ENCODE peak calls at places on chromosomes 6 and 20, in nine cellular contexts. J is breast epithelium, I is tibial nerve, B is A549, E is spleen, P is GM12892, C is suprapubic skin, H is IMR-90, M is H54. Q is an unnamed sample.

GRCh38 chr6:111993342-111993741 is 60.6 kb upstream of the CCN6 start:
- DNase-seq in J (no peak), I (no peak), B (no peak), E (no peak), P (no peak), C (no peak), H (no peak), M (no peak), Q (no peak)

GRCh38 chr6:21395121-21395520 is 198.4 kb upstream of the SOX4 start:
- DNase-seq in J (no peak), I (no peak), B (no peak), E (no peak), P (no peak), C (no peak), H (peak), M (no peak), Q (no peak)

GRCh38 chr6:36516559-36516958 is 30.7 kb downstream of the STK38 start:
- DNase-seq in J (no peak), I (no peak), B (no peak), E (no peak), P (no peak), C (no peak), H (no peak), M (no peak), Q (peak)

GRCh38 chr20:46137816-46138215 is 19.7 kb downstream of the CD40 start:
- DNase-seq in J (no peak), I (no peak), B (no peak), E (no peak), P (no peak), C (no peak), H (no peak), M (no peak), Q (no peak)

GRCh38 chr20:41142241-41142640 is 4.9 kb downstream of the PLCG1 start:
- DNase-seq in J (no peak), I (no peak), B (no peak), E (no peak), P (no peak), C (no peak), H (no peak), M (no peak), Q (peak)

GRCh38 chr6:136592930-136593673 is 42.9 kb upstream of the MAP7 start:
- DNase-seq in J (no peak), I (no peak), B (no peak), E (no peak), P (no peak), C (no peak), H (peak), M (no peak), Q (no peak)

GRCh38 chr20:50331469-50332251 is 141.0 kb downstream of the CEBPB start:
- DNase-seq in J (peak), I (no peak), B (no peak), E (peak), P (no peak), C (no peak), H (no peak), M (no peak), Q (no peak)

GRCh38 chr20:32610897-32611218 is 25.7 kb upstream of the NOL4L start:
- DNase-seq in J (no peak), I (no peak), B (no peak), E (no peak), P (no peak), C (no peak), H (no peak), M (no peak), Q (no peak)

GRCh38 chr6:14984454-14984853 is 261.4 kb upstream of the JARID2 start:
- DNase-seq in J (peak), I (peak), B (no peak), E (no peak), P (no peak), C (no peak), H (peak), M (no peak), Q (peak)

GRCh38 chr6:220736-221475 is 71.4 kb upstream of the DUSP22 start:
- DNase-seq in J (no peak), I (no peak), B (no peak), E (no peak), P (no peak), C (peak), H (peak), M (no peak), Q (no peak)

GRCh38 chr20:19786311-19786710 is 28.3 kb downstream of the RIN2 start:
- DNase-seq in J (peak), I (no peak), B (no peak), E (no peak), P (no peak), C (no peak), H (peak), M (no peak), Q (peak)

GRCh38 chr6:71333700-71334099 is 45.1 kb downstream of the OGFRL1 start:
- DNase-seq in J (no peak), I (no peak), B (peak), E (no peak), P (no peak), C (no peak), H (peak), M (peak), Q (no peak)

GRCh38 chr6:146620655-146621054 is 21.9 kb downstream of the ADGB start:
- DNase-seq in J (no peak), I (no peak), B (no peak), E (no peak), P (no peak), C (no peak), H (no peak), M (no peak), Q (no peak)

GRCh38 chr6:112335736-112336135 is 11.4 kb upstream of the RFPL4B start:
- DNase-seq in J (no peak), I (no peak), B (no peak), E (no peak), P (no peak), C (no peak), H (no peak), M (no peak), Q (no peak)

GRCh38 chr6:90168693-90169131 is 127.9 kb downstream of the BACH2 start:
- DNase-seq in J (no peak), I (no peak), B (no peak), E (no peak), P (no peak), C (no peak), H (peak), M (no peak), Q (no peak)

GRCh38 chr6:116352515-116353471 is 18.0 kb upstream of the DSE start:
- DNase-seq in J (no peak), I (no peak), B (no peak), E (no peak), P (no peak), C (no peak), H (peak), M (no peak), Q (no peak)

GRCh38 chr6:169577974-169578373 is 123.9 kb downstream of the WDR27 start:
- DNase-seq in J (no peak), I (no peak), B (no peak), E (no peak), P (no peak), C (no peak), H (no peak), M (no peak), Q (no peak)

GRCh38 chr20:11173936-11174335 is 500.1 kb upstream of the JAG1 start:
- DNase-seq in J (no peak), I (no peak), B (no peak), E (no peak), P (no peak), C (no peak), H (no peak), M (no peak), Q (no peak)

GRCh38 chr6:152575186-152575585 is 62.0 kb downstream of the SYNE1 start:
- DNase-seq in J (no peak), I (no peak), B (no peak), E (no peak), P (no peak), C (no peak), H (no peak), M (no peak), Q (no peak)

GRCh38 chr6:138296381-138296780 is 78.1 kb upstream of the PBOV1 start:
- DNase-seq in J (no peak), I (no peak), B (no peak), E (no peak), P (no peak), C (no peak), H (no peak), M (no peak), Q (no peak)

GRCh38 chr6:116159782-116160524 is 34.0 kb upstream of the COL10A1 start:
- DNase-seq in J (no peak), I (no peak), B (no peak), E (no peak), P (no peak), C (no peak), H (peak), M (no peak), Q (no peak)

GRCh38 chr6:49978332-49979226 is 9.2 kb upstream of the DEFB113 start:
- DNase-seq in J (no peak), I (no peak), B (no peak), E (no peak), P (no peak), C (no peak), H (no peak), M (no peak), Q (no peak)

GRCh38 chr6:1749041-1749440 is 139.3 kb downstream of the FOXC1 start:
- DNase-seq in J (no peak), I (no peak), B (no peak), E (no peak), P (no peak), C (no peak), H (no peak), M (no peak), Q (peak)

GRCh38 chr6:151087861-151088598 is 151.7 kb upstream of the AKAP12 start:
- DNase-seq in J (no peak), I (no peak), B (no peak), E (no peak), P (no peak), C (no peak), H (peak), M (no peak), Q (no peak)

GRCh38 chr6:41519748-41520699 is 26.2 kb upstream of the FOXP4 start:
- DNase-seq in J (no peak), I (no peak), B (no peak), E (no peak), P (no peak), C (no peak), H (no peak), M (no peak), Q (peak)

GRCh38 chr6:138948028-138948427 is 40.0 kb downstream of the REPS1 start:
- DNase-seq in J (no peak), I (no peak), B (no peak), E (no peak), P (no peak), C (no peak), H (no peak), M (no peak), Q (no peak)

GRCh38 chr6:156617376-156617775 is 159.8 kb upstream of the ARID1B start:
- DNase-seq in J (no peak), I (no peak), B (no peak), E (no peak), P (no peak), C (no peak), H (no peak), M (no peak), Q (peak)

GRCh38 chr6:9862603-9863167 is 552.2 kb downstream of the TFAP2A start:
- DNase-seq in J (no peak), I (no peak), B (no peak), E (no peak), P (no peak), C (no peak), H (no peak), M (no peak), Q (no peak)

GRCh38 chr20:16096756-16097326 is 476.4 kb downstream of the KIF16B start:
- DNase-seq in J (no peak), I (no peak), B (no peak), E (no peak), P (no peak), C (no peak), H (no peak), M (no peak), Q (no peak)

GRCh38 chr6:149941583-149942460 is at the start of gene ULBP2:
- DNase-seq in J (peak), I (no peak), B (peak), E (peak), P (peak), C (peak), H (peak), M (peak), Q (peak)
- TF ChIP-seq POLR2A in J (no peak), I (no peak), B (no peak), E (no peak), P (no peak), C (no peak), H (peak), M (peak), Q (no peak)

DNA sequence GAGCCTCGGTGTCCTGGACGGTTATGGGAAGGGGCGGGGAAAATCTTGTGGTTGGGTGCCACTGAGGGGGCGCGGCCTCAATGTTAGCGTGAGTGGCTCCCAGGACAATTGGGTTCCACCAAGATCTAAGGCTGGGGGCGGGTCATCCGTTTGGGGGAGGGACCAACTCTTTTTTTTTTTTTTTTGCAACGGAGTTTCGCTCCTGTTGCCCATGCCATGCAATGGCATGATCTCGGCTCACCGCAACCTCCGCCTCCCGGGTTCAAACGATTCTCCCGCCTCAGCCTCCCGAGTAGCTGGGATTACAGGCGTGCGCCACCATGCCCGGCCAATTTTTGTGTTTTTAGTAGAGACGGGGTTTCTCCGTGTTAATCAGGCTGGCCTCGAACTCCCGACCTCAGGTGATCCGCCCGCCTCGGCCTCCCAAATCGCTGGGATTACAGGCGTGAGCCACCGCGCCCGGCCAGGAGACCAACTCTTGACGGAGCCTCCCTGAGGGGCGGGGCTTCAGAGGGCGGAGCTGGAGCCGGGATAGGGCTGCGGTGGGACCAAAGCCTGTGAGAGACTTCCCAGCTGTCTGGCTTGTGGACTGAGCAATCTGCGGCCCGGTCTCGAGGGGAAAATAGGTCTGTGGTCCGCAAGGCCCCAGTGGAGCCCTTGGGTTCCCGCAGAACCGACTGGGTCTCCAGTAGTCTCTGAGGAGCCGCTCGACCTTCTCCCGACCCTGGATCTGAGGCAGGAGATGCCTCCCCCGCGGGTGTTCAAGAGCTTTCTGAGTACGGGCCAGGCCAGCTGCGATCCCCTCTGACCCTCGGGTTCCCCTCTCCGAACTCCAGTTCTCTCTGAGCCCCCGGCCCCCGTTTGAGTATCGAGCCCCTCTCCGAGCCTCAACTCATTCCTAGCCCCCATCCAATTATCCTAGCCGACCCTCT is 1.1 kb downstream of the SPAG4 start:
- DNase-seq in J (peak), I (peak), B (peak), E (peak), P (peak), C (peak), H (peak), M (peak), Q (peak)
- TF ChIP-seq POLR2A in J (no peak), I (peak), B (peak), E (no peak), P (no peak), C (no peak), H (peak), M (peak), Q (peak)

GRCh38 chr20:62640870-62641748 is 1.2 kb upstream of the SLCO4A1 start:
- DNase-seq in J (no peak), I (no peak), B (no peak), E (peak), P (no peak), C (no peak), H (no peak), M (no peak), Q (no peak)

GRCh38 chr20:62644044-62644795 is 1.9 kb downstream of the SLCO4A1 start:
- DNase-seq in J (no peak), I (no peak), B (no peak), E (peak), P (no peak), C (no peak), H (no peak), M (no peak), Q (peak)

GRCh38 chr20:62643521-62644043 is 1.3 kb downstream of the SLCO4A1 start:
- DNase-seq in J (no peak), I (no peak), B (no peak), E (no peak), P (no peak), C (no peak), H (peak), M (no peak), Q (no peak)

GRCh38 chr20:62641749-62642665 is at the start of gene SLCO4A1:
- DNase-seq in J (peak), I (peak), B (peak), E (peak), P (peak), C (no peak), H (peak), M (peak), Q (peak)

GRCh38 chr20:62642666-62643520 is 590 bp downstream of the SLCO4A1 start:
- DNase-seq in J (no peak), I (no peak), B (no peak), E (peak), P (peak), C (no peak), H (peak), M (no peak), Q (peak)
- TF ChIP-seq POLR2A in J (no peak), I (no peak), B (no peak), E (no peak), P (no peak), C (no peak), H (no peak), M (no peak), Q (no peak)

GRCh38 chr6:121210943-121211342 is 123.3 kb downstream of the TBC1D32 start:
- DNase-seq in J (no peak), I (no peak), B (no peak), E (no peak), P (no peak), C (no peak), H (no peak), M (no peak), Q (no peak)

GRCh38 chr6:121201108-121201507 is 133.2 kb downstream of the TBC1D32 start:
- DNase-seq in J (no peak), I (no peak), B (no peak), E (no peak), P (no peak), C (no peak), H (peak), M (no peak), Q (no peak)

DNA sequence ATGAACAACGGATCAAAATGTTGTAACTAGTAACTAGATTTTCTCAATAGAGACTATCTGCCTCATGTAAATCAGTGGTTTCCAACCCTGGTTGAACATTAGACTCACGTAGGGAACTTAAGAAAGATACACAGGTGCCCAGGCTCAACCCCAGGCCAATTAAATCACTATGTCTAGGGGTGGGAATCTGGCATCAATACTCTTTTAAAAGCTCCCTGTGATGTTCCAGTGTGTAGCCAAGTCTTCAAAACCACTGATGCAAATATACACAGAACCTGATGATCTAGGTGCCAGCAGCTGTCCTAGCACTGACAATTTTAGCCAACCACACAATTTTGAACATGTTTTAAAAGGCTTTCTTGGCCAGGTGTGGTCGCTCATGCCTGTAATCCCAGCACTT is 128.7 kb downstream of the TBC1D32 start:
- DNase-seq in J (no peak), I (no peak), B (no peak), E (no peak), P (no peak), C (no peak), H (no peak), M (no peak), Q (no peak)
- TF ChIP-seq POLR2A in J (no peak), I (no peak), B (no peak), E (no peak), P (no peak), C (no peak), H (no peak), M (no peak), Q (no peak)